ENCODE peak calls at places on chromosomes 4 and X, in four cellular contexts. W is fibroblast of the aortic adventitia; B is CD8-positive, alpha-beta T cell; H is progenitor cell of endocrine pancreas. O is an unnamed sample.

GRCh38 chr4:108683479-108683878 is 33.1 kb downstream of the OSTC start:
- DNase-seq in W (peak), B (no peak), H (no peak), O (peak)

GRCh38 chr4:67035501-67035900 is 509.8 kb downstream of the CENPC start:
- DNase-seq in W (peak), B (no peak), H (no peak), O (no peak)

GRCh38 chr4:89006307-89006706 is 50.7 kb downstream of the FAM13A start:
- DNase-seq in W (no peak), B (no peak), H (no peak), O (no peak)

GRCh38 chrX:111585337-111585736 is 73.9 kb downstream of the SERTM2 start:
- DNase-seq in W (no peak), B (no peak), H (no peak), O (no peak)

GRCh38 chrX:107102980-107103379 is 15.6 kb downstream of the RBM41 start:
- DNase-seq in W (peak), B (no peak), H (no peak), O (no peak)

GRCh38 chrX:136195247-136195646 is 47.9 kb downstream of the FHL1 start:
- DNase-seq in W (peak), B (no peak), H (no peak), O (no peak)

GRCh38 chr4:110132822-110133719 is 65.3 kb downstream of the ELOVL6 start:
- DNase-seq in W (peak), B (no peak), H (no peak), O (no peak)

GRCh38 chrX:21638311-21638710 is 19.8 kb downstream of the KLHL34 start:
- DNase-seq in W (peak), B (no peak), H (no peak), O (no peak)

GRCh38 chrX:18887821-18888205 is 96.1 kb downstream of the PHKA2 start:
- DNase-seq in W (no peak), B (no peak), H (no peak), O (no peak)

GRCh38 chrX:71068052-71068918 is at the start of gene SNX12:
- DNase-seq in W (peak), B (peak), H (peak), O (peak)

GRCh38 chrX:71067079-71067478 is 1.1 kb downstream of the SNX12 start:
- DNase-seq in W (no peak), B (no peak), H (no peak), O (no peak)

GRCh38 chrX:71070531-71070930 is 2.4 kb upstream of the SNX12 start:
- DNase-seq in W (no peak), B (no peak), H (no peak), O (no peak)

GRCh38 chrX:71067727-71068051 is 445 bp downstream of the SNX12 start:
- DNase-seq in W (no peak), B (no peak), H (no peak), O (no peak)
- TF ChIP-seq CTCF in W (no peak), B (no peak), H (no peak), O (no peak)

DNA sequence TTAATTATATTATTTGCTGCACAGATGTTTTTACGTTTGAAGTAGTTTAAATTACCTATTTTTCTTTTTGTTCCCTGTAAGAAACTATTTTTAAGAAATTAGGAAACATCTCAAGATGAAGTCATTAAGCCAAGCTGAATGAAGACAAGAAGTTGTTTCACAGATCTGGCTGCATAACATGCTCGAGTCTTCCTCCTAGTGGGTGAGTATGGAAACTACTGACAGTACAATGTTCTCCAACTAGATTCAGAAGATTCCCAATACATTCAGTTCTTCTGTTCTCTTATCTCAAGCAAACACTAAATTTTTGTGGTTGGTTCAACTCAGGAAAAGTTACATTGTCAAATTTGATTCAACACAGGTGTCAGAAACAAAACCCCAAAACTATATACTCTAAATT is 256.8 kb upstream of the VCX start:
- DNase-seq in W (peak), B (no peak), H (no peak), O (peak)
- TF ChIP-seq CTCF in W (peak), B (no peak), H (peak), O (peak)

GRCh38 chr4:8156617-8157016 is 2.0 kb downstream of the ABLIM2 start:
- DNase-seq in W (no peak), B (no peak), H (no peak), O (no peak)

GRCh38 chr4:8157496-8157895 is 1.1 kb downstream of the ABLIM2 start:
- DNase-seq in W (no peak), B (no peak), H (no peak), O (no peak)

GRCh38 chr4:8155048-8155447 is 3.6 kb downstream of the ABLIM2 start:
- DNase-seq in W (peak), B (no peak), H (no peak), O (no peak)

GRCh38 chr4:8157944-8158709 is 486 bp downstream of the ABLIM2 start:
- DNase-seq in W (no peak), B (no peak), H (no peak), O (no peak)

GRCh38 chr4:8155660-8156421 is 2.8 kb downstream of the ABLIM2 start:
- DNase-seq in W (no peak), B (no peak), H (no peak), O (no peak)
- TF ChIP-seq CTCF in W (no peak), B (no peak), H (no peak), O (no peak)

GRCh38 chrX:40411350-40412111 is 169.2 kb upstream of the ATP6AP2 start:
- DNase-seq in W (no peak), B (no peak), H (no peak), O (no peak)
- TF ChIP-seq CTCF in W (no peak), B (no peak), H (no peak), O (no peak)

GRCh38 chr4:140743194-140743931 is 12.8 kb downstream of the TBC1D9 start:
- DNase-seq in W (no peak), B (no peak), H (no peak), O (peak)
- TF ChIP-seq CTCF in W (peak), B (no peak), H (peak), O (peak)

GRCh38 chr4:92170340-92170739 is 133.4 kb upstream of the GRID2 start:
- DNase-seq in W (no peak), B (no peak), H (no peak), O (no peak)

GRCh38 chr4:92175250-92175649 is 128.5 kb upstream of the GRID2 start:
- DNase-seq in W (no peak), B (no peak), H (no peak), O (no peak)

GRCh38 chr4:92172203-92172602 is 131.6 kb upstream of the GRID2 start:
- DNase-seq in W (peak), B (no peak), H (no peak), O (no peak)
- TF ChIP-seq CTCF in W (peak), B (no peak), H (no peak), O (no peak)

GRCh38 chrX:152652467-152652866 is 14.8 kb downstream of the GABRQ start:
- DNase-seq in W (no peak), B (no peak), H (no peak), O (no peak)

GRCh38 chrX:152656087-152656486 is 18.4 kb downstream of the GABRQ start:
- DNase-seq in W (no peak), B (no peak), H (no peak), O (no peak)

GRCh38 chrX:152656890-152657289 is 19.2 kb downstream of the GABRQ start:
- DNase-seq in W (no peak), B (no peak), H (no peak), O (no peak)

GRCh38 chrX:152647978-152648377 is 10.3 kb downstream of the GABRQ start:
- DNase-seq in W (no peak), B (no peak), H (no peak), O (no peak)

DNA sequence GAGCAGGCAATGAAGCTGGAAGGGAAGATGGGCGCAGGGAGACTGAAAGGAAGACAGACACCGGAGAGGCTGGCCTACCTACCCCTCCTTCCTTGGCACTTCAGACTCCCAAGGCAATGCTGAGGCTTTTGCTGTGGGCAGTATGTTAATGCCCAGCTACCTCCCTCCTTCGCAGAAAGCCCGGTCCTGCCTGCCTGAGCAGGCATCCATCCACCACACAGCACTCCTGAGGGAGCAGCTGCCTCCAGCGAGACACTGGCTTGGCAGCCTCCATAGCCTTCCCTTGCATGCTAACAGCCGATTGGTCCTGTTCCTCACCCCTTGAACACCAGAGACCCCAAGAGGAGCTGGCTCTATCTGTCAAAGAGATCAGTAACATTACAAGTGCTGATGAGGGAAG is 14.4 kb downstream of the GABRQ start:
- DNase-seq in W (no peak), B (no peak), H (no peak), O (no peak)
- TF ChIP-seq CTCF in W (no peak), B (no peak), H (no peak), O (no peak)

GRCh38 chr4:182994171-182994570 is 77.0 kb upstream of the DCTD start:
- DNase-seq in W (no peak), B (no peak), H (no peak), O (no peak)
- TF ChIP-seq CTCF in W (no peak), B (no peak), H (no peak), O (no peak)

DNA sequence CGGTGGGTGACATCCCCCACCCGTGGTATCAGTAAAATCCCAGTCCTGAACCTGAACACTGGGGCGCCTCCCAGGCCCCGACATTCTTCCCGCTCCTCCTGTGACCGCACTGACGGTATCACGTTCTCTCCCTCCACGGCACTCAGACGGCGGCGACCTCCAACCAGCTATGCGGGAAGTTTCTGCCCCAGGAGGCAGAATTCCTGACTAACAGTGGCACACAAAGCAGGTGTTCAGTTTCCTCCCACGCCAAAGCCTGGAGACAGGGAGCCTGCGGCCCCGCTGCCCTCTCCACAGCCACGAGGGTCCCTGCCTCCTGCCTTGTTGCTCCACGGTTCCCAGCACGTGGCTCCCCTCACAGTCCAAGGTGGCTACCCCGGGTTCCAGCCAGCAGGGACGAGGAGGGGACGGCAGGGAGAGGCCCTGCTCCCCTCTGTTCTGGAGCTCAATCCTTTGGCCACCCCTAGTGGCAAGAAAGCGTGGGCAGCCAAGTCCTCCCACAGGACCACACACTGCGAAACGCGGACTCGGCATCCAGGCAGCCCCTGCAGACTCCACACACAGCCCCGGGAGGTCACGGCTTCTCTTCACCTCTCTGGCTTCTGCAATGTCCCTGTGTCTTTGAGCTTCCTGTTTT is 15.2 kb downstream of the CTBP1 start:
- DNase-seq in W (peak), B (peak), H (no peak), O (no peak)
- TF ChIP-seq CTCF in W (peak), B (no peak), H (no peak), O (no peak)

O was measured in GM13976.